ENCODE peak calls at places on chromosome X, in nine cellular contexts. H is adrenal gland; Y is lower leg skin; X is endothelial cell of umbilical vein; F is lung; S is GM06990; K is ovary; W is CD4-positive, alpha-beta memory T cell; E is CD8-positive, alpha-beta T cell. P is an unnamed sample.

GRCh38 chrX:3532571-3532970 is 180.9 kb downstream of the PRKX start:
- DNase-seq in K (no peak), W (no peak), X (no peak), H (no peak), S (no peak), Y (no peak), E (no peak), F (no peak), P (no peak)

GRCh38 chrX:6959006-6959405 is 188.5 kb upstream of the STS start:
- DNase-seq in W (no peak), S (no peak), E (no peak), Y (no peak), H (no peak), K (no peak), F (no peak), X (no peak), P (no peak)

GRCh38 chrX:5724123-5724522 is 504.5 kb downstream of the NLGN4X start:
- DNase-seq in Y (no peak), E (no peak), F (no peak), X (no peak), H (no peak), K (no peak), S (no peak), W (no peak), P (no peak)

GRCh38 chrX:1507511-1508463 is 29.2 kb downstream of the P2RY8 start:
- DNase-seq in W (peak), K (no peak), H (no peak), X (no peak), F (no peak), S (peak), Y (peak), E (no peak), P (no peak)

GRCh38 chrX:39112143-39112542 is 310.9 kb downstream of the MID1IP1 start:
- DNase-seq in E (no peak), W (no peak), Y (no peak), X (no peak), F (no peak), S (no peak), H (no peak), K (no peak), P (no peak)

GRCh38 chrX:116272881-116273280 is 102.3 kb downstream of the AGTR2 start:
- DNase-seq in H (no peak), S (no peak), K (no peak), F (no peak), W (no peak), X (no peak), E (no peak), Y (no peak), P (no peak)

GRCh38 chrX:1196436-1196835 is 16.0 kb downstream of the CRLF2 start:
- DNase-seq in E (no peak), K (no peak), H (no peak), W (no peak), F (peak), Y (peak), S (no peak), X (no peak), P (no peak)

GRCh38 chrX:24148118-24148517 is 1.4 kb upstream of the ZFX start:
- DNase-seq in X (peak), F (no peak), E (no peak), K (no peak), S (no peak), Y (no peak), W (peak), H (no peak), P (no peak)

GRCh38 chrX:111467896-111468295 is 43.5 kb upstream of the SERTM2 start:
- DNase-seq in X (no peak), H (peak), Y (peak), E (no peak), K (no peak), S (no peak), F (no peak), W (no peak), P (no peak)

GRCh38 chrX:1673337-1673736 is 58.5 kb downstream of the ASMT start:
- DNase-seq in H (no peak), X (peak), S (no peak), F (no peak), Y (peak), W (peak), E (no peak), K (no peak), P (peak)

GRCh38 chrX:11533211-11533651 is 132.5 kb downstream of the ARHGAP6 start:
- DNase-seq in E (no peak), H (no peak), Y (no peak), F (no peak), W (peak), S (peak), K (no peak), X (peak), P (peak)

GRCh38 chrX:65528705-65529340 is 5.8 kb downstream of the LAS1L start:
- DNase-seq in F (peak), S (no peak), X (peak), Y (peak), W (peak), H (peak), E (peak), K (peak), P (peak)

GRCh38 chrX:154376768-154377167 is 2.3 kb upstream of the EMD start:
- DNase-seq in Y (no peak), H (no peak), F (no peak), X (no peak), W (no peak), E (no peak), K (no peak), S (no peak), P (no peak)

GRCh38 chrX:154372612-154373022 is 1.8 kb downstream of the FLNA start:
- DNase-seq in E (no peak), W (peak), X (no peak), H (no peak), S (no peak), F (no peak), K (no peak), Y (no peak), P (no peak)

GRCh38 chrX:154374361-154375155 is at the start of gene FLNA:
- DNase-seq in S (peak), H (no peak), E (no peak), Y (no peak), W (no peak), X (no peak), F (no peak), K (peak), P (no peak)

GRCh38 chrX:154373340-154374306 is 811 bp downstream of the FLNA start:
- DNase-seq in K (peak), S (no peak), H (peak), W (no peak), F (peak), Y (no peak), X (peak), E (no peak), P (no peak)

GRCh38 chrX:154375156-154375504 is 696 bp upstream of the FLNA start:
- DNase-seq in X (no peak), K (no peak), H (no peak), Y (no peak), W (no peak), F (no peak), S (no peak), E (no peak), P (no peak)
- H3K4me3 ChIP-seq in X (no peak), K (peak), H (no peak), Y (no peak), W (no peak), F (no peak), S (no peak), E (no peak), P (no peak)

GRCh38 chrX:19593684-19594083 is 78.4 kb upstream of the MAP3K15 start:
- DNase-seq in X (peak), F (no peak), K (no peak), E (no peak), Y (no peak), H (no peak), W (peak), S (no peak), P (peak)

GRCh38 chrX:19595036-19595435 is 79.7 kb upstream of the MAP3K15 start:
- DNase-seq in K (no peak), S (no peak), Y (no peak), W (no peak), H (no peak), F (no peak), X (no peak), E (no peak), P (no peak)

GRCh38 chrX:19602866-19603620 is 87.7 kb upstream of the MAP3K15 start:
- DNase-seq in S (no peak), K (no peak), F (no peak), X (no peak), E (no peak), W (no peak), Y (no peak), H (peak), P (no peak)

GRCh38 chrX:19604375-19604774 is 89.1 kb upstream of the MAP3K15 start:
- DNase-seq in S (no peak), F (no peak), H (no peak), W (no peak), K (no peak), Y (no peak), X (no peak), E (no peak), P (no peak)

GRCh38 chrX:19599253-19599652 is 83.9 kb upstream of the MAP3K15 start:
- DNase-seq in S (no peak), E (no peak), H (no peak), F (no peak), X (no peak), Y (peak), W (no peak), K (no peak), P (no peak)
- H3K4me3 ChIP-seq in S (no peak), E (no peak), H (no peak), F (no peak), X (no peak), Y (no peak), W (no peak), K (no peak), P (no peak)

GRCh38 chrX:130828641-130829040 is 74.4 kb downstream of the ENOX2 start:
- DNase-seq in H (no peak), F (no peak), W (no peak), Y (no peak), X (no peak), K (no peak), S (no peak), E (no peak), P (no peak)

GRCh38 chrX:130829526-130830515 is 73.2 kb downstream of the ENOX2 start:
- DNase-seq in X (no peak), H (no peak), Y (no peak), F (no peak), W (no peak), E (no peak), K (no peak), S (no peak), P (no peak)

GRCh38 chrX:130826249-130826648 is 76.8 kb downstream of the ENOX2 start:
- DNase-seq in E (no peak), H (no peak), S (no peak), K (no peak), Y (no peak), W (no peak), X (no peak), F (no peak), P (no peak)

GRCh38 chrX:130830599-130831346 is 72.2 kb downstream of the ENOX2 start:
- DNase-seq in Y (no peak), E (no peak), F (no peak), X (no peak), W (no peak), H (no peak), K (no peak), S (no peak), P (no peak)

GRCh38 chrX:130825509-130825908 is 77.5 kb downstream of the ENOX2 start:
- DNase-seq in W (no peak), H (no peak), S (no peak), F (no peak), X (no peak), Y (no peak), K (no peak), E (no peak), P (no peak)
- H3K4me3 ChIP-seq in W (no peak), H (no peak), S (no peak), F (no peak), X (no peak), Y (no peak), K (no peak), E (no peak), P (no peak)

GRCh38 chrX:72028701-72029470 is 102.8 kb downstream of the RTL5 start:
- DNase-seq in X (no peak), H (no peak), W (no peak), E (no peak), K (no peak), S (no peak), Y (peak), F (peak), P (no peak)

GRCh38 chrX:72029473-72030411 is 102.0 kb downstream of the RTL5 start:
- DNase-seq in K (no peak), Y (peak), W (no peak), E (no peak), S (no peak), F (peak), X (peak), H (peak), P (no peak)

GRCh38 chrX:72031118-72031517 is 100.6 kb downstream of the RTL5 start:
- DNase-seq in H (no peak), W (no peak), Y (no peak), X (no peak), F (no peak), K (no peak), S (no peak), E (no peak), P (no peak)

GRCh38 chrX:72030431-72030830 is 101.3 kb downstream of the RTL5 start:
- DNase-seq in F (no peak), K (no peak), X (no peak), H (no peak), E (no peak), Y (peak), S (no peak), W (no peak), P (no peak)

GRCh38 chrX:72031634-72032033 is 100.1 kb downstream of the RTL5 start:
- DNase-seq in W (no peak), Y (no peak), K (no peak), H (no peak), S (no peak), E (no peak), F (no peak), X (no peak), P (no peak)
- H3K4me3 ChIP-seq in W (no peak), Y (no peak), K (no peak), H (no peak), S (no peak), E (no peak), F (no peak), X (no peak), P (no peak)